ENCODE peak calls at places on chromosome 15, in four cellular contexts. I is NB4, U is uterus, Y is Caco-2. L is an unnamed sample.

GRCh38 chr15:44873103-44873502 is 83.4 kb upstream of the TERB2 start:
- DNase-seq in U (no peak), I (no peak), Y (no peak), L (no peak)

GRCh38 chr15:36742696-36743095 is 163.3 kb downstream of the CDIN1 start:
- DNase-seq in U (no peak), I (no peak), Y (no peak), L (no peak)

GRCh38 chr15:59222906-59223579 is 16.4 kb downstream of the LDHAL6B start:
- DNase-seq in Y (no peak), I (no peak), U (no peak), L (no peak)

GRCh38 chr15:81322708-81323253 is 1.2 kb downstream of the STARD5 start:
- DNase-seq in U (no peak), Y (no peak), I (no peak), L (no peak)

GRCh38 chr15:32909431-32909830 is 191.6 kb downstream of the GREM1 start:
- DNase-seq in Y (no peak), U (no peak), I (no peak), L (no peak)

GRCh38 chr15:70291295-70291694 is 193.6 kb upstream of the TLE3 start:
- DNase-seq in U (no peak), Y (no peak), I (no peak), L (no peak)

GRCh38 chr15:90972133-90972532 is 17.4 kb downstream of the RCCD1 start:
- DNase-seq in U (no peak), Y (no peak), I (no peak), L (no peak)

GRCh38 chr15:57866149-57866736 is 159.7 kb downstream of the POLR2M start:
- DNase-seq in I (peak), U (peak), Y (peak), L (peak)